ENCODE peak calls at places on chromosomes 16 and 17, in eight cellular contexts. One of them, this sample, is unnamed.

GRCh38 chr17:20935740-20936139 is 107.1 kb downstream of the USP22 start:
- DNase-seq in heart left ventricle: no peak
- DNase-seq in iPS DF 6.9: no peak
- DNase-seq in tibial nerve: no peak
- DNase-seq in osteoblast: no peak
- DNase-seq in sigmoid colon: no peak
- DNase-seq in AG10803: peak
- DNase-seq in uterus: no peak
- DNase-seq in this sample: no peak

GRCh38 chr17:40070895-40071719 is 8.3 kb downstream of the THRA start:
- DNase-seq in tibial nerve: peak
- DNase-seq in uterus: peak
- DNase-seq in AG10803: no peak
- DNase-seq in heart left ventricle: peak
- DNase-seq in iPS DF 6.9: no peak
- DNase-seq in osteoblast: peak
- DNase-seq in sigmoid colon: peak
- DNase-seq in this sample: peak

GRCh38 chr17:66165537-66166123 is 26.3 kb downstream of the CEP112 start:
- DNase-seq in iPS DF 6.9: peak
- DNase-seq in AG10803: peak
- DNase-seq in sigmoid colon: no peak
- DNase-seq in tibial nerve: peak
- DNase-seq in osteoblast: peak
- DNase-seq in heart left ventricle: no peak
- DNase-seq in uterus: no peak
- DNase-seq in this sample: no peak

GRCh38 chr17:55168970-55169687 is 95.6 kb upstream of the HLF start:
- DNase-seq in heart left ventricle: no peak
- DNase-seq in iPS DF 6.9: no peak
- DNase-seq in AG10803: no peak
- DNase-seq in sigmoid colon: no peak
- DNase-seq in osteoblast: peak
- DNase-seq in tibial nerve: no peak
- DNase-seq in uterus: no peak
- DNase-seq in this sample: no peak

GRCh38 chr16:20901441-20902112 is 1.0 kb downstream of the LYRM1 start:
- DNase-seq in uterus: peak
- DNase-seq in osteoblast: peak
- DNase-seq in iPS DF 6.9: no peak
- DNase-seq in AG10803: peak
- DNase-seq in sigmoid colon: peak
- DNase-seq in tibial nerve: peak
- DNase-seq in heart left ventricle: peak
- DNase-seq in this sample: no peak

GRCh38 chr17:78748048-78748729 is 33.9 kb downstream of the CYTH1 start:
- DNase-seq in osteoblast: no peak
- DNase-seq in sigmoid colon: no peak
- DNase-seq in AG10803: no peak
- DNase-seq in iPS DF 6.9: no peak
- DNase-seq in heart left ventricle: no peak
- DNase-seq in uterus: no peak
- DNase-seq in tibial nerve: peak
- DNase-seq in this sample: no peak

GRCh38 chr17:72877348-72877747 is 215.1 kb downstream of the SLC39A11 start:
- DNase-seq in osteoblast: no peak
- DNase-seq in AG10803: no peak
- DNase-seq in iPS DF 6.9: no peak
- DNase-seq in uterus: no peak
- DNase-seq in sigmoid colon: no peak
- DNase-seq in tibial nerve: no peak
- DNase-seq in heart left ventricle: no peak
- DNase-seq in this sample: no peak

GRCh38 chr17:49358638-49359247 is 3.3 kb downstream of the ZNF652 start:
- DNase-seq in osteoblast: peak
- DNase-seq in heart left ventricle: no peak
- DNase-seq in AG10803: no peak
- DNase-seq in uterus: no peak
- DNase-seq in tibial nerve: no peak
- DNase-seq in iPS DF 6.9: no peak
- DNase-seq in sigmoid colon: no peak
- DNase-seq in this sample: no peak

GRCh38 chr16:54846761-54847160 is 83.9 kb upstream of the IRX5 start:
- DNase-seq in uterus: no peak
- DNase-seq in tibial nerve: no peak
- DNase-seq in sigmoid colon: no peak
- DNase-seq in heart left ventricle: no peak
- DNase-seq in osteoblast: no peak
- DNase-seq in iPS DF 6.9: no peak
- DNase-seq in AG10803: no peak
- DNase-seq in this sample: peak

GRCh38 chr16:46972971-46973456 is 460 bp downstream of the DNAJA2 start:
- DNase-seq in iPS DF 6.9: no peak
- DNase-seq in sigmoid colon: peak
- DNase-seq in uterus: no peak
- DNase-seq in tibial nerve: no peak
- DNase-seq in heart left ventricle: peak
- DNase-seq in AG10803: no peak
- DNase-seq in osteoblast: peak
- DNase-seq in this sample: no peak

GRCh38 chr17:17139972-17140589 is 66.1 kb downstream of the PLD6 start:
- DNase-seq in heart left ventricle: no peak
- DNase-seq in iPS DF 6.9: no peak
- DNase-seq in sigmoid colon: no peak
- DNase-seq in tibial nerve: no peak
- DNase-seq in osteoblast: peak
- DNase-seq in AG10803: no peak
- DNase-seq in uterus: no peak
- DNase-seq in this sample: no peak

GRCh38 chr16:1407749-1408148 is 6.8 kb downstream of the UNKL start:
- DNase-seq in sigmoid colon: no peak
- DNase-seq in iPS DF 6.9: no peak
- DNase-seq in tibial nerve: peak
- DNase-seq in uterus: no peak
- DNase-seq in osteoblast: no peak
- DNase-seq in AG10803: peak
- DNase-seq in heart left ventricle: no peak
- DNase-seq in this sample: no peak

GRCh38 chr17:44575408-44575807 is 18.1 kb downstream of the FZD2 start:
- DNase-seq in iPS DF 6.9: no peak
- DNase-seq in uterus: no peak
- DNase-seq in tibial nerve: no peak
- DNase-seq in osteoblast: peak
- DNase-seq in sigmoid colon: no peak
- DNase-seq in AG10803: peak
- DNase-seq in heart left ventricle: no peak
- DNase-seq in this sample: no peak

GRCh38 chr17:61459434-61459809 is 7.2 kb downstream of the TBX4 start:
- DNase-seq in AG10803: no peak
- DNase-seq in iPS DF 6.9: no peak
- DNase-seq in uterus: no peak
- DNase-seq in tibial nerve: no peak
- DNase-seq in sigmoid colon: no peak
- DNase-seq in osteoblast: no peak
- DNase-seq in heart left ventricle: no peak
- DNase-seq in this sample: no peak

GRCh38 chr17:40023590-40024292 is 8.5 kb downstream of the CSF3 start:
- DNase-seq in tibial nerve: no peak
- DNase-seq in iPS DF 6.9: no peak
- DNase-seq in uterus: peak
- DNase-seq in AG10803: no peak
- DNase-seq in sigmoid colon: peak
- DNase-seq in osteoblast: peak
- DNase-seq in heart left ventricle: peak
- DNase-seq in this sample: no peak

GRCh38 chr17:28404461-28404811 is 1.6 kb downstream of the SLC46A1 start:
- DNase-seq in tibial nerve: no peak
- DNase-seq in AG10803: no peak
- DNase-seq in heart left ventricle: no peak
- DNase-seq in sigmoid colon: no peak
- DNase-seq in osteoblast: no peak
- DNase-seq in uterus: no peak
- DNase-seq in iPS DF 6.9: no peak
- DNase-seq in this sample: no peak

GRCh38 chr17:43745541-43745940 is 13.1 kb downstream of the SOST start:
- DNase-seq in uterus: no peak
- DNase-seq in AG10803: no peak
- DNase-seq in osteoblast: no peak
- DNase-seq in tibial nerve: no peak
- DNase-seq in heart left ventricle: no peak
- DNase-seq in sigmoid colon: no peak
- DNase-seq in iPS DF 6.9: no peak
- DNase-seq in this sample: no peak

GRCh38 chr16:19751478-19751877 is 33.4 kb downstream of the IQCK start:
- DNase-seq in iPS DF 6.9: no peak
- DNase-seq in tibial nerve: no peak
- DNase-seq in AG10803: no peak
- DNase-seq in uterus: no peak
- DNase-seq in sigmoid colon: no peak
- DNase-seq in heart left ventricle: no peak
- DNase-seq in osteoblast: no peak
- DNase-seq in this sample: no peak

GRCh38 chr16:9112166-9112843 is 20.9 kb downstream of the HAPSTR1 start:
- DNase-seq in osteoblast: peak
- DNase-seq in tibial nerve: no peak
- DNase-seq in sigmoid colon: no peak
- DNase-seq in AG10803: no peak
- DNase-seq in iPS DF 6.9: no peak
- DNase-seq in uterus: no peak
- DNase-seq in heart left ventricle: no peak
- DNase-seq in this sample: no peak

GRCh38 chr17:43056051-43056450 is 31.0 kb downstream of the RND2 start:
- DNase-seq in osteoblast: no peak
- DNase-seq in AG10803: no peak
- DNase-seq in sigmoid colon: no peak
- DNase-seq in uterus: no peak
- DNase-seq in iPS DF 6.9: no peak
- DNase-seq in tibial nerve: no peak
- DNase-seq in heart left ventricle: no peak
- DNase-seq in this sample: no peak

GRCh38 chr16:31242197-31242596 is 17.6 kb upstream of the ITGAM start:
- DNase-seq in AG10803: peak
- DNase-seq in heart left ventricle: no peak
- DNase-seq in osteoblast: no peak
- DNase-seq in uterus: no peak
- DNase-seq in tibial nerve: peak
- DNase-seq in iPS DF 6.9: no peak
- DNase-seq in sigmoid colon: no peak
- DNase-seq in this sample: no peak

GRCh38 chr16:51402785-51403184 is 251.7 kb upstream of the SALL1 start:
- DNase-seq in heart left ventricle: no peak
- DNase-seq in osteoblast: no peak
- DNase-seq in sigmoid colon: no peak
- DNase-seq in uterus: no peak
- DNase-seq in AG10803: peak
- DNase-seq in tibial nerve: no peak
- DNase-seq in iPS DF 6.9: no peak
- DNase-seq in this sample: no peak

GRCh38 chr16:88591577-88592021 is 21.4 kb downstream of the ZC3H18 start:
- DNase-seq in sigmoid colon: peak
- DNase-seq in heart left ventricle: peak
- DNase-seq in uterus: no peak
- DNase-seq in iPS DF 6.9: no peak
- DNase-seq in AG10803: peak
- DNase-seq in tibial nerve: peak
- DNase-seq in osteoblast: no peak
- DNase-seq in this sample: no peak

GRCh38 chr16:57038151-57038550 is 48.8 kb downstream of the NLRC5 start:
- DNase-seq in sigmoid colon: no peak
- DNase-seq in uterus: no peak
- DNase-seq in AG10803: peak
- DNase-seq in osteoblast: no peak
- DNase-seq in iPS DF 6.9: no peak
- DNase-seq in tibial nerve: no peak
- DNase-seq in heart left ventricle: no peak
- DNase-seq in this sample: no peak
- H3K4me3 ChIP-seq in sigmoid colon: no peak
- H3K4me3 ChIP-seq in uterus: no peak
- H3K4me3 ChIP-seq in AG10803: no peak
- H3K4me3 ChIP-seq in osteoblast: no peak
- H3K4me3 ChIP-seq in iPS DF 6.9: no peak
- H3K4me3 ChIP-seq in tibial nerve: no peak
- H3K4me3 ChIP-seq in heart left ventricle: no peak
- H3K4me3 ChIP-seq in this sample: no peak

GRCh38 chr17:4788159-4788806 is 481 bp upstream of the GLTPD2 start:
- DNase-seq in iPS DF 6.9: no peak
- DNase-seq in uterus: no peak
- DNase-seq in heart left ventricle: no peak
- DNase-seq in osteoblast: peak
- DNase-seq in AG10803: no peak
- DNase-seq in tibial nerve: no peak
- DNase-seq in sigmoid colon: no peak
- DNase-seq in this sample: no peak
- H3K4me3 ChIP-seq in iPS DF 6.9: no peak
- H3K4me3 ChIP-seq in uterus: no peak
- H3K4me3 ChIP-seq in heart left ventricle: peak
- H3K4me3 ChIP-seq in osteoblast: no peak
- H3K4me3 ChIP-seq in AG10803: no peak
- H3K4me3 ChIP-seq in tibial nerve: no peak
- H3K4me3 ChIP-seq in sigmoid colon: no peak
- H3K4me3 ChIP-seq in this sample: peak

GRCh38 chr16:30184430-30185140 is 1.2 kb downstream of the CORO1A start:
- DNase-seq in osteoblast: peak
- DNase-seq in tibial nerve: no peak
- DNase-seq in iPS DF 6.9: no peak
- DNase-seq in sigmoid colon: peak
- DNase-seq in uterus: peak
- DNase-seq in AG10803: no peak
- DNase-seq in heart left ventricle: peak
- DNase-seq in this sample: peak
- H3K4me3 ChIP-seq in osteoblast: no peak
- H3K4me3 ChIP-seq in tibial nerve: peak
- H3K4me3 ChIP-seq in iPS DF 6.9: no peak
- H3K4me3 ChIP-seq in sigmoid colon: peak
- H3K4me3 ChIP-seq in uterus: no peak
- H3K4me3 ChIP-seq in AG10803: no peak
- H3K4me3 ChIP-seq in heart left ventricle: peak
- H3K4me3 ChIP-seq in this sample: peak

GRCh38 chr16:66651474-66651765 is 45.1 kb downstream of the CMTM4 start:
- DNase-seq in uterus: no peak
- DNase-seq in tibial nerve: no peak
- DNase-seq in osteoblast: no peak
- DNase-seq in sigmoid colon: no peak
- DNase-seq in iPS DF 6.9: no peak
- DNase-seq in AG10803: no peak
- DNase-seq in heart left ventricle: no peak
- DNase-seq in this sample: no peak

GRCh38 chr16:66651965-66652364 is 44.6 kb downstream of the CMTM4 start:
- DNase-seq in sigmoid colon: peak
- DNase-seq in iPS DF 6.9: no peak
- DNase-seq in uterus: no peak
- DNase-seq in heart left ventricle: no peak
- DNase-seq in AG10803: no peak
- DNase-seq in osteoblast: no peak
- DNase-seq in tibial nerve: no peak
- DNase-seq in this sample: no peak

GRCh38 chr16:66649636-66650205 is 45.2 kb downstream of the CMTM3 start:
- DNase-seq in AG10803: no peak
- DNase-seq in osteoblast: no peak
- DNase-seq in sigmoid colon: peak
- DNase-seq in iPS DF 6.9: no peak
- DNase-seq in tibial nerve: no peak
- DNase-seq in uterus: no peak
- DNase-seq in heart left ventricle: no peak
- DNase-seq in this sample: no peak

GRCh38 chr16:66649167-66649566 is 44.7 kb downstream of the CMTM3 start:
- DNase-seq in AG10803: no peak
- DNase-seq in iPS DF 6.9: no peak
- DNase-seq in sigmoid colon: no peak
- DNase-seq in osteoblast: no peak
- DNase-seq in tibial nerve: no peak
- DNase-seq in heart left ventricle: no peak
- DNase-seq in uterus: no peak
- DNase-seq in this sample: no peak

GRCh38 chr16:66650707-66651473 is 45.7 kb downstream of the CMTM4 start:
- DNase-seq in tibial nerve: peak
- DNase-seq in uterus: peak
- DNase-seq in iPS DF 6.9: peak
- DNase-seq in osteoblast: peak
- DNase-seq in sigmoid colon: peak
- DNase-seq in heart left ventricle: peak
- DNase-seq in AG10803: peak
- DNase-seq in this sample: no peak
- H3K4me3 ChIP-seq in tibial nerve: no peak
- H3K4me3 ChIP-seq in uterus: no peak
- H3K4me3 ChIP-seq in iPS DF 6.9: no peak
- H3K4me3 ChIP-seq in osteoblast: peak
- H3K4me3 ChIP-seq in sigmoid colon: peak
- H3K4me3 ChIP-seq in heart left ventricle: no peak
- H3K4me3 ChIP-seq in AG10803: peak
- H3K4me3 ChIP-seq in this sample: no peak